ENCODE peak calls at places on chromosomes 13 and 19, in seven cellular contexts. V is T-helper 2 cell; X is GM19239; Z is stimulated activated CD4-positive, alpha-beta T cell treated with anti-CD3 and anti-CD28 coated beads, TNF-alpha, amount 100 ng/mL, for 24 hours; B is Ammon's horn; P is heart right ventricle; U is fibroblast of the aortic adventitia. Q is an unnamed sample.

GRCh38 chr13:48404952-48405351 is 8.0 kb downstream of the LPAR6 start:
- DNase-seq in B (no peak), P (no peak), X (no peak), U (peak), Z (no peak), V (no peak), Q (no peak)

GRCh38 chr19:46132508-46133100 is 8.1 kb upstream of the IGFL3 start:
- DNase-seq in X (no peak), B (no peak), Z (no peak), P (no peak), V (no peak), U (no peak), Q (no peak)

GRCh38 chr13:60165391-60166099 is 1.8 kb upstream of the DIAPH3 start:
- DNase-seq in V (no peak), P (no peak), U (peak), B (no peak), Z (no peak), X (no peak), Q (no peak)

GRCh38 chr13:38308736-38309135 is 40.9 kb upstream of the UFM1 start:
- DNase-seq in P (no peak), Z (no peak), V (no peak), B (no peak), X (no peak), U (peak), Q (no peak)

GRCh38 chr13:113203507-113204377 is 4.7 kb downstream of the PCID2 start:
- DNase-seq in U (peak), V (no peak), B (no peak), P (peak), X (no peak), Z (no peak), Q (no peak)

GRCh38 chr13:111470933-111471332 is 150.5 kb downstream of the TEX29 start:
- DNase-seq in B (no peak), V (no peak), Z (no peak), P (no peak), X (no peak), U (no peak), Q (no peak)

GRCh38 chr13:40596484-40596883 is 70.0 kb downstream of the FOXO1 start:
- DNase-seq in X (no peak), B (no peak), U (no peak), P (no peak), V (peak), Z (no peak), Q (no peak)

GRCh38 chr19:33158365-33158764 is 26.5 kb downstream of the WDR88 start:
- DNase-seq in V (no peak), Z (no peak), U (no peak), X (no peak), P (no peak), B (no peak), Q (no peak)

GRCh38 chr13:64525687-64526086 is 2704.4 kb downstream of the PCDH9 start:
- DNase-seq in U (no peak), Z (no peak), X (no peak), B (no peak), V (no peak), P (no peak), Q (no peak)

GRCh38 chr19:48991823-48992570 is 1.1 kb downstream of the GYS1 start:
- DNase-seq in Z (no peak), U (peak), P (peak), X (no peak), V (no peak), B (peak), Q (peak)

GRCh38 chr19:47637550-47637949 is 28.6 kb downstream of the BICRA start:
- DNase-seq in Z (no peak), X (no peak), V (no peak), B (no peak), U (peak), P (no peak), Q (no peak)

GRCh38 chr19:11478167-11479089 is 2.4 kb downstream of the ELAVL3 start:
- DNase-seq in Z (no peak), X (no peak), V (no peak), U (no peak), P (no peak), B (peak), Q (no peak)

GRCh38 chr13:44449999-44450821 is 76.6 kb downstream of the SERP2 start:
- DNase-seq in B (no peak), U (no peak), X (no peak), V (no peak), P (no peak), Z (no peak), Q (no peak)

GRCh38 chr13:20968745-20969144 is 66.2 kb upstream of the XPO4 start:
- DNase-seq in U (no peak), P (no peak), Z (no peak), V (no peak), X (no peak), B (no peak), Q (no peak)

GRCh38 chr13:112522578-112522977 is 65.4 kb downstream of the TUBGCP3 start:
- DNase-seq in U (no peak), B (no peak), V (no peak), P (no peak), Z (no peak), X (no peak), Q (no peak)

GRCh38 chr13:51681037-51681678 is 96.9 kb downstream of the WDFY2 start:
- DNase-seq in Z (no peak), V (peak), U (peak), P (no peak), X (no peak), B (no peak), Q (no peak)

GRCh38 chr19:18699403-18700054 is 16.0 kb downstream of the CRTC1 start:
- DNase-seq in P (no peak), B (no peak), U (no peak), X (no peak), V (no peak), Z (no peak), Q (no peak)

GRCh38 chr19:38736036-38736412 is 8.2 kb downstream of the CAPN12 start:
- DNase-seq in X (peak), B (no peak), U (no peak), Z (peak), P (peak), V (peak), Q (peak)

GRCh38 chr19:18117692-18118378 is 20.3 kb downstream of the MAST3 start:
- DNase-seq in Z (peak), X (peak), U (peak), V (peak), P (peak), B (peak), Q (peak)

GRCh38 chr13:40485611-40486517 is 180.6 kb downstream of the FOXO1 start:
- DNase-seq in U (no peak), B (no peak), X (no peak), Z (peak), V (peak), P (no peak), Q (peak)

GRCh38 chr13:51841732-51842131 is 3.2 kb downstream of the TMEM272 start:
- DNase-seq in P (no peak), Z (no peak), V (no peak), B (no peak), U (no peak), X (no peak), Q (no peak)

GRCh38 chr13:50208826-50209335 is 193.6 kb downstream of the KCNRG start:
- DNase-seq in Z (no peak), U (peak), X (no peak), V (no peak), P (peak), B (peak), Q (peak)

GRCh38 chr13:48508001-48508400 is 24.9 kb downstream of the RCBTB2 start:
- DNase-seq in X (no peak), V (no peak), U (no peak), B (no peak), Z (no peak), P (no peak), Q (no peak)

GRCh38 chr19:1259873-1260748 is 9.0 kb upstream of the CIRBP start:
- DNase-seq in P (no peak), U (no peak), B (no peak), X (no peak), Z (peak), V (peak), Q (no peak)

GRCh38 chr13:46992383-46992952 is 95.6 kb upstream of the HTR2A start:
- DNase-seq in P (no peak), V (peak), Z (no peak), U (peak), X (no peak), B (no peak), Q (no peak)

GRCh38 chr19:44570984-44571684 is 41.7 kb upstream of the CEACAM20 start:
- DNase-seq in P (no peak), X (peak), V (peak), Z (no peak), U (peak), B (peak), Q (peak)

Q was measured in GM10248.